ENCODE peak calls at places on chromosomes 4 and X, in nine cellular contexts. M is upper lobe of left lung, X is transverse colon, R is foreskin fibroblast, T is fibroblast of lung, A is cardiac fibroblast, O is tibial artery, F is astrocyte of the spinal cord, D is neural crest cell. L is an unnamed sample.

GRCh38 chr4:13940921-13941320 is 313.4 kb upstream of the BOD1L1 start:
- DNase-seq in M (no peak), X (no peak), R (no peak), T (no peak), A (no peak), O (no peak), F (no peak), D (no peak), L (no peak)

GRCh38 chrX:18896680-18897544 is 87.0 kb downstream of the PHKA2 start:
- DNase-seq in M (no peak), X (no peak), R (no peak), T (no peak), A (no peak), O (no peak), F (no peak), D (no peak), L (no peak)

GRCh38 chrX:50579955-50580354 is 109.3 kb upstream of the DGKK start:
- DNase-seq in M (no peak), X (peak; percentile 29), R (peak; percentile 3), T (peak; percentile 61), A (peak; percentile 73), O (no peak), F (peak; percentile 55), D (peak; percentile 23), L (no peak)

GRCh38 chr4:2081540-2081939 is 22.4 kb downstream of the NAT8L start:
- DNase-seq in M (no peak), X (no peak), R (no peak), T (no peak), A (no peak), O (peak; percentile 32), F (no peak), D (no peak), L (no peak)

GRCh38 chr4:188941524-188942109 is 802.4 kb downstream of the TRIML1 start:
- DNase-seq in M (no peak), X (no peak), R (peak; percentile 94), T (peak; percentile 98), A (peak; percentile 98), O (no peak), F (peak; percentile 98), D (no peak), L (no peak)

GRCh38 chr4:103424853-103425252 is 226.7 kb upstream of the CENPE start:
- DNase-seq in M (no peak), X (no peak), R (no peak), T (no peak), A (peak; percentile 37), O (no peak), F (no peak), D (no peak), L (no peak)

GRCh38 chr4:2071912-2072867 is 13.1 kb downstream of the NAT8L start:
- DNase-seq in M (peak; percentile 66), X (no peak), R (no peak), T (no peak), A (no peak), O (peak; percentile 54), F (no peak), D (peak; percentile 53), L (peak; percentile 29)

GRCh38 chr4:80307183-80307735 is 28.3 kb upstream of the CFAP299 start:
- DNase-seq in M (no peak), X (no peak), R (no peak), T (no peak), A (peak; percentile 63), O (no peak), F (peak; percentile 46), D (no peak), L (no peak)

GRCh38 chrX:148867596-148867995 is 367.2 kb downstream of the AFF2 start:
- DNase-seq in M (no peak), X (no peak), R (no peak), T (no peak), A (no peak), O (no peak), F (no peak), D (no peak), L (no peak)

GRCh38 chr4:118102195-118102594 is 67.9 kb downstream of the NDST3 start:
- DNase-seq in M (no peak), X (no peak), R (no peak), T (no peak), A (no peak), O (no peak), F (no peak), D (no peak), L (no peak)

GRCh38 chrX:65846974-65847373 is 179.5 kb downstream of the MSN start:
- DNase-seq in M (no peak), X (no peak), R (no peak), T (no peak), A (no peak), O (no peak), F (no peak), D (no peak), L (no peak)

GRCh38 chr4:83251074-83251835 is 33.3 kb downstream of the COQ2 start:
- DNase-seq in M (no peak), X (no peak), R (no peak), T (no peak), A (peak; percentile 35), O (no peak), F (no peak), D (no peak), L (no peak)

GRCh38 chr4:175560628-175561027 is 251.4 kb downstream of the GPM6A start:
- DNase-seq in M (no peak), X (no peak), R (no peak), T (peak; percentile 48), A (peak; percentile 46), O (no peak), F (peak; percentile 65), D (no peak), L (no peak)

GRCh38 chrX:54695816-54696487 is 102.1 kb downstream of the ITIH6 start:
- DNase-seq in M (no peak), X (no peak), R (no peak), T (no peak), A (peak; percentile 1), O (no peak), F (no peak), D (no peak), L (no peak)

GRCh38 chrX:136525738-136526606 is 6.0 kb upstream of the VGLL1 start:
- DNase-seq in M (no peak), X (peak; percentile 74), R (peak; percentile 77), T (peak; percentile 93), A (peak; percentile 79), O (peak; percentile 83), F (peak; percentile 84), D (no peak), L (no peak)

GRCh38 chrX:42195506-42195905 is 272.2 kb upstream of the CASK start:
- DNase-seq in M (no peak), X (no peak), R (no peak), T (no peak), A (no peak), O (no peak), F (no peak), D (no peak), L (no peak)
- TF ChIP-seq CTCF in M (no peak), X (no peak), R (no peak), T (no peak), A (no peak), O (no peak), F (no peak), D (no peak), L (no peak)

GRCh38 chrX:151714367-151714766 is 1.5 kb upstream of the FATE1 start:
- DNase-seq in M (no peak), X (no peak), R (no peak), T (no peak), A (no peak), O (no peak), F (no peak), D (no peak), L (no peak)

GRCh38 chrX:151715735-151716134 is at the start of gene FATE1:
- DNase-seq in M (no peak), X (no peak), R (no peak), T (no peak), A (no peak), O (no peak), F (no peak), D (no peak), L (no peak)

GRCh38 chrX:151711787-151712186 is 4.0 kb upstream of the FATE1 start:
- DNase-seq in M (no peak), X (no peak), R (no peak), T (no peak), A (no peak), O (no peak), F (no peak), D (no peak), L (no peak)

GRCh38 chrX:151712253-151712652 is 3.6 kb upstream of the FATE1 start:
- DNase-seq in M (no peak), X (no peak), R (no peak), T (no peak), A (no peak), O (no peak), F (no peak), D (no peak), L (no peak)

GRCh38 chrX:151713859-151714258 is 2.0 kb upstream of the FATE1 start:
- DNase-seq in M (no peak), X (no peak), R (no peak), T (peak; percentile 0), A (peak; percentile 18), O (no peak), F (no peak), D (peak; percentile 20), L (no peak)
- TF ChIP-seq CTCF in M (peak; percentile 21), X (peak; percentile 18), R (peak; percentile 38), T (peak; percentile 19), A (peak; percentile 28), O (no peak), F (peak; percentile 36), D (peak; percentile 52), L (peak; percentile 24)

DNA sequence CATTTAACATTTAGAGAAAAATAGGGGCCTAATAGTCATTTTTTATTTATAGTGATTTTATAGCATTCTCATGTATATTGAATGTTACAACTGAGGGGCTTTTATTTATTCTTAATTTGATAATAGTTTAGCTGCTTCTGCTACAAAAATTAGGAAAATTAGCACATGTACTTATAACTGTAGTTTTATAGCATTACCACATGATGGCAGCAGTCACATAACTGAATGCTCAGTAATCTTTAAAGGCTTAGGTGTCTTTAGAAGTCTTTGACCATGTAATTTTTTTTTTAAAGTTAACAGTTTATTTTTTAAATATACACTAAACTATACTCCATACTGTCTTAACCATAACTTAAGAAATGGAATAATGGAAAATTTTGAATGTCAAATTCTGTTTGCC is 136.6 kb downstream of the STAG2 start:
- DNase-seq in M (no peak), X (no peak), R (peak; percentile 9), T (peak; percentile 56), A (peak; percentile 45), O (no peak), F (peak; percentile 35), D (peak; percentile 9), L (no peak)
- TF ChIP-seq CTCF in M (peak; percentile 45), X (peak; percentile 25), R (peak; percentile 17), T (peak; percentile 46), A (peak; percentile 35), O (peak; percentile 28), F (peak; percentile 62), D (peak; percentile 82), L (peak; percentile 64)

DNA sequence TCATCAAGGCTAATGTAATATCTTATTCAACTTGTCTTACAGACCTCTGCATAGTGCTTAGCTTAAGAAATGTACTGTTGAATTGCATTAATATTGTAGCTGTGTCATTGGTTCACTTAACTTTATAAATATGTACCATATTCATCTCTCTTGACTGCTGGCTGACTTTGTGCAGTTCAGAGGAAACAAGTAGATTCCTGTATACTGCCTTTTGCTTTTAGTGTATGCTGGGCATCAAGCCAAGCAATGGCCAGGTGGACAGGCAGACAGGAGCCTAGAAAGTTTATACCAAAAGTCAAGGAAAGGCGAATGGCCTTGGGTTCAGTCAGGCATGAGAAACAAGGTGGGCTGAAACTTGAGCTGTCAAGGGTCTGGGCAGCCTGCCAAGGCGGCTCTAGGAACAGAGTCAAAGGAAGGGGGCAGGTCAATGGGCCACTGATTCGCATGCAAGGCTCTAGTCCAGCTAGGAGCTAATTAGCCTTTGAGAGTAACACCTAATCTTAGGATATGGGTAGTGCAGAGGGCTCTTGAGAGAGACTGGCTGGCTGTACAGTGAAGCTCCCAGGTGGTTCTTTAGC is 78.9 kb upstream of the LEF1 start:
- DNase-seq in M (no peak), X (no peak), R (no peak), T (no peak), A (no peak), O (no peak), F (no peak), D (no peak), L (no peak)
- TF ChIP-seq CTCF in M (no peak), X (no peak), R (no peak), T (no peak), A (no peak), O (no peak), F (no peak), D (no peak), L (no peak)

L was measured in CD14-positive monocyte.